ENCODE peak calls at places on chromosomes 12 and 14, in nine cellular contexts. I is Ammon's horn, U is endothelial cell, M is A172, G is astrocyte of the spinal cord, T is adipocyte, H is GM06990, Z is caudate nucleus, W is left cardiac atrium. J is an unnamed sample.

GRCh38 chr12:76080017-76080728 is 4.3 kb downstream of the NAP1L1 start:
- DNase-seq in I (no peak), U (no peak), M (no peak), G (no peak), T (no peak), H (no peak), Z (no peak), W (no peak), J (no peak)

GRCh38 chr14:100873083-100873482 is 30.4 kb downstream of the RTL1 start:
- DNase-seq in I (no peak), U (no peak), M (no peak), G (no peak), T (no peak), H (no peak), Z (no peak), W (peak), J (no peak)

GRCh38 chr12:26406391-26406790 is 211.0 kb downstream of the SSPN start:
- DNase-seq in I (no peak), U (no peak), M (no peak), G (no peak), T (no peak), H (no peak), Z (no peak), W (no peak), J (no peak)

GRCh38 chr12:110796952-110797351 is 49.8 kb upstream of the CCDC63 start:
- DNase-seq in I (no peak), U (no peak), M (peak), G (no peak), T (no peak), H (no peak), Z (no peak), W (no peak), J (no peak)

GRCh38 chr12:108517288-108518100 is 2.4 kb downstream of the FICD start:
- DNase-seq in I (no peak), U (no peak), M (no peak), G (no peak), T (no peak), H (no peak), Z (no peak), W (no peak), J (no peak)

GRCh38 chr12:27780612-27781408 is 774 bp upstream of the MANSC4 start:
- DNase-seq in I (peak), U (peak), M (no peak), G (peak), T (peak), H (no peak), Z (no peak), W (peak), J (no peak)

GRCh38 chr12:6834873-6835272 is 5.9 kb upstream of the GNB3 start:
- DNase-seq in I (no peak), U (no peak), M (no peak), G (no peak), T (no peak), H (no peak), Z (peak), W (no peak), J (no peak)

GRCh38 chr12:2138294-2138693 is 85.5 kb downstream of the CACNA1C start:
- DNase-seq in I (no peak), U (no peak), M (no peak), G (no peak), T (no peak), H (no peak), Z (no peak), W (no peak), J (no peak)

GRCh38 chr14:51449666-51450061 is 202.0 kb upstream of the FRMD6 start:
- DNase-seq in I (no peak), U (no peak), M (no peak), G (no peak), T (no peak), H (no peak), Z (no peak), W (no peak), J (no peak)

GRCh38 chr12:50572275-50572674 is 67.5 kb downstream of the DIP2B start:
- DNase-seq in I (peak), U (no peak), M (no peak), G (peak), T (peak), H (no peak), Z (no peak), W (no peak), J (no peak)

GRCh38 chr12:57475271-57476161 is 4.2 kb downstream of the ARHGAP9 start:
- DNase-seq in I (no peak), U (peak), M (no peak), G (no peak), T (peak), H (no peak), Z (no peak), W (peak), J (no peak)

GRCh38 chr14:67883717-67884116 is 64.1 kb downstream of the RAD51B start:
- DNase-seq in I (no peak), U (no peak), M (peak), G (peak), T (peak), H (no peak), Z (no peak), W (no peak), J (no peak)

GRCh38 chr12:1797011-1797901 is 23.1 kb upstream of the LRTM2 start:
- DNase-seq in I (no peak), U (no peak), M (no peak), G (no peak), T (no peak), H (peak), Z (no peak), W (peak), J (no peak)

GRCh38 chr12:85975716-85976115 is 101.6 kb downstream of the NTS start:
- DNase-seq in I (no peak), U (no peak), M (no peak), G (no peak), T (no peak), H (no peak), Z (no peak), W (no peak), J (no peak)

GRCh38 chr14:78445275-78445674 is 275.1 kb downstream of the NRXN3 start:
- DNase-seq in I (no peak), U (no peak), M (no peak), G (no peak), T (no peak), H (no peak), Z (no peak), W (no peak), J (no peak)

GRCh38 chr14:72541546-72541945 is 352.4 kb downstream of the DPF3 start:
- DNase-seq in I (no peak), U (no peak), M (no peak), G (no peak), T (no peak), H (no peak), Z (no peak), W (no peak), J (no peak)

GRCh38 chr14:21023174-21023573 is 1.7 kb downstream of the NDRG2 start:
- DNase-seq in I (peak), U (peak), M (no peak), G (no peak), T (no peak), H (no peak), Z (no peak), W (no peak), J (no peak)

GRCh38 chr14:30559638-30560071 is 697 bp downstream of the G2E3 start:
- DNase-seq in I (peak), U (no peak), M (peak), G (peak), T (peak), H (peak), Z (no peak), W (no peak), J (no peak)

GRCh38 chr12:128258866-128259555 is 8.0 kb upstream of the TMEM132C start:
- DNase-seq in I (peak), U (no peak), M (no peak), G (no peak), T (no peak), H (no peak), Z (peak), W (no peak), J (no peak)